ENCODE peak calls at places on chromosomes 3 and 15, in six cellular contexts. One of them, this sample, is unnamed.

GRCh38 chr15:85094685-85095084 is 113.0 kb downstream of the PDE8A start:
- DNase-seq in IMR-90: peak; percentile 74
- DNase-seq in lung: no peak
- DNase-seq in AG09309: no peak
- DNase-seq in foreskin fibroblast: peak; percentile 22
- DNase-seq in BJ: no peak
- DNase-seq in this sample: no peak

GRCh38 chr15:91885714-91886265 is 32.3 kb downstream of the SLCO3A1 start:
- DNase-seq in IMR-90: no peak
- DNase-seq in foreskin fibroblast: no peak
- DNase-seq in AG09309: no peak
- DNase-seq in BJ: no peak
- DNase-seq in lung: no peak
- DNase-seq in this sample: peak; percentile 24

GRCh38 chr3:64872385-64872784 is 184.6 kb upstream of the ADAMTS9 start:
- DNase-seq in AG09309: no peak
- DNase-seq in foreskin fibroblast: no peak
- DNase-seq in IMR-90: no peak
- DNase-seq in lung: no peak
- DNase-seq in BJ: no peak
- DNase-seq in this sample: no peak

GRCh38 chr3:143525408-143525807 is 322.9 kb downstream of the SLC9A9 start:
- DNase-seq in lung: no peak
- DNase-seq in IMR-90: peak; percentile 1
- DNase-seq in BJ: no peak
- DNase-seq in AG09309: no peak
- DNase-seq in foreskin fibroblast: peak; percentile 92
- DNase-seq in this sample: no peak

GRCh38 chr3:140143670-140144069 is 208.7 kb downstream of the CLSTN2 start:
- DNase-seq in foreskin fibroblast: no peak
- DNase-seq in lung: no peak
- DNase-seq in IMR-90: no peak
- DNase-seq in AG09309: no peak
- DNase-seq in BJ: no peak
- DNase-seq in this sample: no peak

GRCh38 chr3:125381743-125382142 is 6.6 kb upstream of the ZNF148 start:
- DNase-seq in AG09309: no peak
- DNase-seq in foreskin fibroblast: no peak
- DNase-seq in lung: no peak
- DNase-seq in IMR-90: peak; percentile 81
- DNase-seq in BJ: no peak
- DNase-seq in this sample: peak; percentile 35

GRCh38 chr3:102084712-102085111 is 235.4 kb downstream of the NFKBIZ start:
- DNase-seq in AG09309: no peak
- DNase-seq in foreskin fibroblast: no peak
- DNase-seq in IMR-90: no peak
- DNase-seq in lung: no peak
- DNase-seq in BJ: no peak
- DNase-seq in this sample: no peak

GRCh38 chr15:82680200-82681102 is 29.2 kb downstream of the AP3B2 start:
- DNase-seq in IMR-90: no peak
- DNase-seq in lung: peak; percentile 73
- DNase-seq in foreskin fibroblast: no peak
- DNase-seq in AG09309: no peak
- DNase-seq in BJ: no peak
- DNase-seq in this sample: peak; percentile 88

GRCh38 chr3:160003520-160004128 is 15.0 kb downstream of the IL12A start:
- DNase-seq in foreskin fibroblast: peak; percentile 25
- DNase-seq in AG09309: no peak
- DNase-seq in BJ: no peak
- DNase-seq in IMR-90: peak; percentile 31
- DNase-seq in lung: peak; percentile 39
- DNase-seq in this sample: peak; percentile 85

GRCh38 chr15:77627067-77627466 is 5.6 kb downstream of the LINGO1 start:
- DNase-seq in AG09309: no peak
- DNase-seq in BJ: no peak
- DNase-seq in IMR-90: no peak
- DNase-seq in lung: no peak
- DNase-seq in foreskin fibroblast: no peak
- DNase-seq in this sample: no peak

GRCh38 chr3:181329024-181329423 is 339.5 kb upstream of the DNAJC19 start:
- DNase-seq in AG09309: no peak
- DNase-seq in lung: no peak
- DNase-seq in IMR-90: no peak
- DNase-seq in BJ: no peak
- DNase-seq in foreskin fibroblast: no peak
- DNase-seq in this sample: no peak

GRCh38 chr3:126450744-126451143 is 24.9 kb downstream of the ZXDC start:
- DNase-seq in foreskin fibroblast: no peak
- DNase-seq in AG09309: no peak
- DNase-seq in IMR-90: no peak
- DNase-seq in BJ: no peak
- DNase-seq in lung: no peak
- DNase-seq in this sample: no peak

GRCh38 chr3:183142199-183142598 is 20.3 kb downstream of the LAMP3 start:
- DNase-seq in AG09309: no peak
- DNase-seq in BJ: no peak
- DNase-seq in foreskin fibroblast: no peak
- DNase-seq in lung: no peak
- DNase-seq in IMR-90: no peak
- DNase-seq in this sample: peak; percentile 18
- TF ChIP-seq CTCF in AG09309: no peak
- TF ChIP-seq CTCF in BJ: no peak
- TF ChIP-seq CTCF in foreskin fibroblast: no peak
- TF ChIP-seq CTCF in lung: no peak
- TF ChIP-seq CTCF in IMR-90: no peak
- TF ChIP-seq CTCF in this sample: no peak

DNA sequence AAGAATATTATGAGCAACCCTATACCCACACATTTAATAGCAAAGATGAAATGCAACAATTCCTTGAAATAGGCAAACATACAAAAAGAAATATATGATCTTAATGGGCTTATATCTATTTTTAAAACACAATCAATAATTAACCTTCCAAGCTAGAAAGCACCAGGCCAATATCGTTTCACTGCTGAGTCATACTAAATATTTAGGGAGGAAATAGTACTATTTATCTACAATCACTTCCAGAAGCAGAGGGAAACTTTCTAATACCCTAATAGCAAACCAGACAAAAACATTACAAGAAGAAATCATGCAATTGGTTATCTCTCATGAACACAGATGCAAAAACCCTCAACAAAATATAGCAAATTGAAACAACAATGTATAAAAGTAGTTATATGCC is 207.8 kb downstream of the MTHFS start:
- DNase-seq in foreskin fibroblast: no peak
- DNase-seq in IMR-90: no peak
- DNase-seq in AG09309: no peak
- DNase-seq in BJ: no peak
- DNase-seq in lung: no peak
- DNase-seq in this sample: no peak
- TF ChIP-seq CTCF in foreskin fibroblast: no peak
- TF ChIP-seq CTCF in IMR-90: no peak
- TF ChIP-seq CTCF in AG09309: no peak
- TF ChIP-seq CTCF in BJ: no peak
- TF ChIP-seq CTCF in lung: no peak
- TF ChIP-seq CTCF in this sample: no peak

GRCh38 chr3:111621535-111621934 is 26.4 kb upstream of the ZBED2 start:
- DNase-seq in AG09309: no peak
- DNase-seq in IMR-90: no peak
- DNase-seq in foreskin fibroblast: no peak
- DNase-seq in lung: no peak
- DNase-seq in BJ: no peak
- DNase-seq in this sample: peak; percentile 36
- TF ChIP-seq CTCF in AG09309: peak; percentile 34
- TF ChIP-seq CTCF in IMR-90: peak; percentile 14
- TF ChIP-seq CTCF in foreskin fibroblast: peak; percentile 12
- TF ChIP-seq CTCF in lung: no peak
- TF ChIP-seq CTCF in BJ: peak; percentile 27
- TF ChIP-seq CTCF in this sample: peak; percentile 25

GRCh38 chr15:70279096-70279495 is 181.4 kb upstream of the TLE3 start:
- DNase-seq in BJ: no peak
- DNase-seq in lung: no peak
- DNase-seq in AG09309: no peak
- DNase-seq in IMR-90: no peak
- DNase-seq in foreskin fibroblast: no peak
- DNase-seq in this sample: no peak
- TF ChIP-seq CTCF in BJ: no peak
- TF ChIP-seq CTCF in lung: no peak
- TF ChIP-seq CTCF in AG09309: no peak
- TF ChIP-seq CTCF in IMR-90: no peak
- TF ChIP-seq CTCF in foreskin fibroblast: no peak
- TF ChIP-seq CTCF in this sample: no peak

GRCh38 chr3:56453027-56453426 is 15.2 kb downstream of the ERC2 start:
- DNase-seq in BJ: no peak
- DNase-seq in AG09309: no peak
- DNase-seq in lung: no peak
- DNase-seq in foreskin fibroblast: no peak
- DNase-seq in IMR-90: no peak
- DNase-seq in this sample: no peak
- TF ChIP-seq CTCF in BJ: no peak
- TF ChIP-seq CTCF in AG09309: no peak
- TF ChIP-seq CTCF in lung: no peak
- TF ChIP-seq CTCF in foreskin fibroblast: no peak
- TF ChIP-seq CTCF in IMR-90: no peak
- TF ChIP-seq CTCF in this sample: no peak

GRCh38 chr15:41530363-41530956 is 13.6 kb downstream of the RPAP1 start:
- DNase-seq in lung: no peak
- DNase-seq in AG09309: no peak
- DNase-seq in IMR-90: no peak
- DNase-seq in foreskin fibroblast: no peak
- DNase-seq in BJ: no peak
- DNase-seq in this sample: no peak

GRCh38 chr15:41536866-41537265 is 7.2 kb downstream of the RPAP1 start:
- DNase-seq in BJ: no peak
- DNase-seq in AG09309: no peak
- DNase-seq in foreskin fibroblast: no peak
- DNase-seq in lung: no peak
- DNase-seq in IMR-90: no peak
- DNase-seq in this sample: no peak

DNA sequence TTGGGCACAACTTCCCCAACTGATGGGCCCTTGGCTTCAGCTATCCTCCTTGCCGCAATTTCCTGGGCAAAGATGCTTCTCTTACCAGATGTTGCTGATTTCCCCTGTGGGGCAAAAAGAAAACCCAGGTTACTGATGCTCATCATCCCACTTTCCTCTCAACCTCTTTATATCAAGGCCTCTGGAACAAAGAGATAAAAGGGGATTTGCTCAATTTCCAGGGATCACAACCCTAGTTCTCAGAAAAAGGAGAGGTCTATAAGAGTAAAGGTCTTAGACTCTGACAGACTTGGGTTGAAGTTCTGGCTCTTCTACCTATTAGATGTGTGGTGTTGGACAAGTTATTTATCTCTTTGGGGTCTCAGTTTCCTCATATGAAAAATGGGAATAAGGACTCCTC is 8.5 kb downstream of the RPAP1 start:
- DNase-seq in lung: no peak
- DNase-seq in foreskin fibroblast: no peak
- DNase-seq in IMR-90: no peak
- DNase-seq in AG09309: no peak
- DNase-seq in BJ: no peak
- DNase-seq in this sample: no peak
- TF ChIP-seq CTCF in lung: no peak
- TF ChIP-seq CTCF in foreskin fibroblast: no peak
- TF ChIP-seq CTCF in IMR-90: no peak
- TF ChIP-seq CTCF in AG09309: no peak
- TF ChIP-seq CTCF in BJ: no peak
- TF ChIP-seq CTCF in this sample: no peak

GRCh38 chr3:43391621-43392020 is 105.3 kb downstream of the SNRK start:
- DNase-seq in lung: no peak
- DNase-seq in foreskin fibroblast: no peak
- DNase-seq in BJ: no peak
- DNase-seq in AG09309: no peak
- DNase-seq in IMR-90: no peak
- DNase-seq in this sample: no peak
- TF ChIP-seq CTCF in lung: no peak
- TF ChIP-seq CTCF in foreskin fibroblast: no peak
- TF ChIP-seq CTCF in BJ: no peak
- TF ChIP-seq CTCF in AG09309: no peak
- TF ChIP-seq CTCF in IMR-90: no peak
- TF ChIP-seq CTCF in this sample: no peak

GRCh38 chr3:54888873-54889272 is 39.0 kb downstream of the LRTM1 start:
- DNase-seq in IMR-90: peak; percentile 24
- DNase-seq in BJ: no peak
- DNase-seq in lung: no peak
- DNase-seq in AG09309: no peak
- DNase-seq in foreskin fibroblast: peak; percentile 70
- DNase-seq in this sample: no peak

GRCh38 chr3:54888162-54888561 is 39.7 kb downstream of the LRTM1 start:
- DNase-seq in IMR-90: no peak
- DNase-seq in AG09309: no peak
- DNase-seq in BJ: no peak
- DNase-seq in lung: no peak
- DNase-seq in foreskin fibroblast: no peak
- DNase-seq in this sample: no peak

GRCh38 chr3:54892168-54892567 is 35.7 kb downstream of the LRTM1 start:
- DNase-seq in BJ: no peak
- DNase-seq in foreskin fibroblast: no peak
- DNase-seq in lung: no peak
- DNase-seq in AG09309: no peak
- DNase-seq in IMR-90: no peak
- DNase-seq in this sample: no peak

GRCh38 chr3:54889731-54890130 is 38.1 kb downstream of the LRTM1 start:
- DNase-seq in BJ: no peak
- DNase-seq in AG09309: no peak
- DNase-seq in lung: no peak
- DNase-seq in foreskin fibroblast: no peak
- DNase-seq in IMR-90: no peak
- DNase-seq in this sample: no peak

GRCh38 chr3:54891540-54891897 is 36.3 kb downstream of the LRTM1 start:
- DNase-seq in AG09309: peak; percentile 90
- DNase-seq in foreskin fibroblast: peak; percentile 97
- DNase-seq in lung: peak; percentile 84
- DNase-seq in IMR-90: peak; percentile 97
- DNase-seq in BJ: peak; percentile 96
- DNase-seq in this sample: peak; percentile 64
- TF ChIP-seq CTCF in AG09309: peak; percentile 69
- TF ChIP-seq CTCF in foreskin fibroblast: peak; percentile 60
- TF ChIP-seq CTCF in lung: no peak
- TF ChIP-seq CTCF in IMR-90: peak; percentile 60
- TF ChIP-seq CTCF in BJ: peak; percentile 74
- TF ChIP-seq CTCF in this sample: no peak